ENCODE peak calls at places on chromosomes 12 and 14, in nine cellular contexts. J is activated T-helper 2 cell treated with anti-CD3 and anti-CD28 coated beads, Interferon-gamma antibody, Interleukin-2, Interleukin-4, amounts not matched to agents 10 μg/mL and 5 μg/mL and 100 μg/mL, durations not matched to agents 14 hours and 24 hours and 36 hours; H is MG63; S is mucosa of gallbladder; V is AG09309; K is activated gamma-delta T cell treated with Interleukin-2 at 50 U/mL for 16 hours; P is uterus; U is body of pancreas; B is A172. F is an unnamed sample.
A peak's percentile ranks its signal among the peaks of the same experiment; 100 is the strongest.

GRCh38 chr12:4700621-4701026 is 19.6 kb upstream of the GALNT8 start:
- DNase-seq in P (peak; percentile 89), V (peak; percentile 4), H (no peak), U (peak; percentile 32), S (peak; percentile 20), J (no peak), K (no peak), B (no peak), F (no peak)

GRCh38 chr12:92255741-92256140 is 110.1 kb upstream of the BTG1 start:
- DNase-seq in V (no peak), B (no peak), U (no peak), K (no peak), H (no peak), J (no peak), S (no peak), P (no peak), F (no peak)

GRCh38 chr14:93081875-93082570 is 33.7 kb downstream of the ITPK1 start:
- DNase-seq in S (no peak), K (peak; percentile 63), V (no peak), J (no peak), B (no peak), H (no peak), U (no peak), P (no peak), F (no peak)

GRCh38 chr14:81435578-81436295 is 35.6 kb upstream of the STON2 start:
- DNase-seq in B (no peak), P (no peak), V (no peak), J (no peak), S (peak; percentile 31), H (peak; percentile 12), U (peak; percentile 52), K (peak; percentile 4), F (no peak)

GRCh38 chr12:62319058-62319457 is 58.9 kb downstream of the USP15 start:
- DNase-seq in V (no peak), K (no peak), J (no peak), H (no peak), U (no peak), P (no peak), B (no peak), S (no peak), F (no peak)

GRCh38 chr12:91057349-91057748 is 475 bp downstream of the KERA start:
- DNase-seq in K (no peak), V (no peak), B (no peak), P (no peak), J (no peak), S (no peak), U (no peak), H (no peak), F (no peak)

GRCh38 chr14:53509227-53509822 is 356.2 kb upstream of the DDHD1 start:
- DNase-seq in J (no peak), B (no peak), K (no peak), P (peak; percentile 79), S (peak; percentile 14), H (peak; percentile 76), U (no peak), V (no peak), F (peak; percentile 71)

GRCh38 chr14:93304771-93305170 is 28.1 kb downstream of the BTBD7 start:
- DNase-seq in V (no peak), H (no peak), K (no peak), P (no peak), U (no peak), S (no peak), J (no peak), B (no peak), F (no peak)

GRCh38 chr14:21528381-21529348 is 2.5 kb upstream of the SALL2 start:
- DNase-seq in B (no peak), S (no peak), U (no peak), K (no peak), J (no peak), V (no peak), P (no peak), H (no peak), F (no peak)

GRCh38 chr12:11719678-11720099 is 70.2 kb downstream of the ETV6 start:
- DNase-seq in J (no peak), U (no peak), P (no peak), K (no peak), S (peak; percentile 49), V (no peak), B (peak; percentile 85), H (peak; percentile 94), F (peak; percentile 61)

GRCh38 chr14:68040633-68041369 is 221.2 kb downstream of the RAD51B start:
- DNase-seq in P (no peak), S (no peak), H (no peak), V (no peak), K (no peak), J (no peak), U (no peak), B (no peak), F (no peak)

GRCh38 chr12:53207042-53207441 is at the start of gene ITGB7:
- DNase-seq in J (peak; percentile 68), U (no peak), S (no peak), B (no peak), H (no peak), V (no peak), K (peak; percentile 77), P (no peak), F (no peak)

GRCh38 chr14:58865520-58866281 is 227.9 kb downstream of the DACT1 start:
- DNase-seq in V (peak; percentile 61), K (no peak), S (no peak), P (no peak), U (no peak), H (no peak), B (no peak), J (no peak), F (peak; percentile 81)

GRCh38 chr12:1651946-1652345 is 22.9 kb downstream of the WNT5B start:
- DNase-seq in H (no peak), K (no peak), P (no peak), S (no peak), J (no peak), U (no peak), B (no peak), V (no peak), F (no peak)

GRCh38 chr14:39228509-39229221 is 5.0 kb upstream of the MIA2 start:
- DNase-seq in V (no peak), U (no peak), S (no peak), K (no peak), J (no peak), H (no peak), B (no peak), P (no peak), F (no peak)

F was measured in HFF-Myc.